ENCODE peak calls at places on chromosomes 2 and 18, in ten cellular contexts. B is activated CD8-positive, alpha-beta memory T cell treated with anti-CD3 and anti-CD28 coated beads, Interleukin-2, amount 50 U/mL, for 4 hours; Z is activated T-helper 2 cell treated with anti-CD3 and anti-CD28 coated beads, Interferon-gamma antibody, Interleukin-2, Interleukin-4, amounts not matched to agents 10 μg/mL and 5 μg/mL and 100 μg/mL, durations not matched to agents 14 hours and 24 hours and 36 hours; W is HL-60; I is cerebellum; K is activated T-cell treated with anti-CD3 and anti-CD28 coated beads for 1 hour; S is stimulated activated CD4-positive, alpha-beta T cell treated with anti-CD3 and anti-CD28 coated beads, Interleukin-1b, Interleukin-23, amount 100 ng/mL, for 24 hours; R is COR-L47; D is GM10248; F is fibroblast of pulmonary artery. M is an unnamed sample.

GRCh38 chr2:240687741-240688562 is 3.7 kb upstream of the AQP12A start:
- DNase-seq in I (no peak), R (no peak), Z (no peak), S (no peak), F (no peak), B (no peak), D (peak; percentile 18), K (no peak), W (no peak), M (no peak)

GRCh38 chr2:21779786-21780185 is 656.0 kb downstream of the TDRD15 start:
- DNase-seq in W (no peak), F (no peak), R (no peak), D (no peak), K (no peak), S (no peak), I (no peak), Z (no peak), B (no peak), M (no peak)

GRCh38 chr2:84040281-84040680 is 418.8 kb downstream of the SUCLG1 start:
- DNase-seq in W (no peak), B (no peak), R (no peak), Z (no peak), S (no peak), K (no peak), D (no peak), F (no peak), I (no peak), M (no peak)

GRCh38 chr2:42493468-42493884 is 306 bp downstream of the KCNG3 start:
- DNase-seq in F (no peak), D (no peak), W (no peak), K (no peak), B (no peak), R (no peak), S (peak; percentile 1), I (no peak), Z (no peak), M (no peak)

GRCh38 chr2:73907840-73908452 is 15.1 kb downstream of the ACTG2 start:
- DNase-seq in K (peak; percentile 33), Z (peak; percentile 39), W (peak; percentile 13), F (no peak), R (peak; percentile 88), S (peak; percentile 21), B (peak; percentile 58), D (peak; percentile 76), I (no peak), M (peak; percentile 51)

GRCh38 chr2:162435676-162436075 is 91.7 kb downstream of the GCA start:
- DNase-seq in S (no peak), W (no peak), R (no peak), B (no peak), Z (no peak), F (no peak), D (no peak), K (no peak), I (no peak), M (no peak)

GRCh38 chr2:46490521-46491141 is 11.3 kb downstream of the TMEM247 start:
- DNase-seq in B (no peak), Z (no peak), W (no peak), R (no peak), S (no peak), F (peak; percentile 45), K (no peak), I (peak; percentile 16), D (peak; percentile 75), M (peak; percentile 63)

GRCh38 chr2:24274809-24275208 is 85.5 kb downstream of the ITSN2 start:
- DNase-seq in I (no peak), B (no peak), Z (no peak), F (no peak), D (no peak), K (no peak), S (no peak), W (no peak), R (no peak), M (no peak)

GRCh38 chr18:77162580-77162979 is 30.0 kb upstream of the MBP start:
- DNase-seq in I (no peak), S (no peak), W (no peak), B (no peak), R (no peak), D (no peak), K (no peak), F (no peak), Z (no peak), M (no peak)

GRCh38 chr2:235238537-235238936 is 255.3 kb upstream of the AGAP1 start:
- DNase-seq in Z (no peak), D (no peak), W (no peak), K (no peak), I (no peak), B (no peak), F (peak; percentile 92), R (peak; percentile 41), S (no peak), M (no peak)

GRCh38 chr2:198059800-198060199 is 255.4 kb downstream of the PLCL1 start:
- DNase-seq in B (no peak), S (no peak), R (no peak), I (no peak), F (no peak), K (no peak), Z (no peak), D (no peak), W (no peak), M (no peak)

GRCh38 chr2:25981596-25982272 is 563 bp downstream of the KIF3C start:
- DNase-seq in I (peak; percentile 31), Z (peak; percentile 18), W (peak; percentile 20), R (no peak), F (no peak), K (peak; percentile 5), B (no peak), D (peak; percentile 47), S (no peak), M (no peak)

GRCh38 chr2:151782378-151783132 is 45.7 kb downstream of the ARL5A start:
- DNase-seq in R (no peak), I (no peak), K (no peak), B (no peak), D (no peak), S (no peak), Z (no peak), W (peak; percentile 26), F (no peak), M (no peak)

GRCh38 chr18:3455090-3455640 is 5.2 kb downstream of the TGIF1 start:
- DNase-seq in Z (no peak), F (no peak), K (no peak), R (no peak), B (no peak), I (no peak), S (no peak), W (no peak), D (no peak), M (no peak)

M was measured in Peyer's patch.